ENCODE peak calls at places on chromosomes 7 and 10, in seven cellular contexts. One of them, this sample, is unnamed.

GRCh38 chr7:42183547-42183946 is 53.5 kb downstream of the GLI3 start:
- DNase-seq in thoracic aorta: no peak
- DNase-seq in tibial nerve: no peak
- DNase-seq in effector memory CD4-positive, alpha-beta T cell: no peak
- DNase-seq in right atrium auricular region: no peak
- DNase-seq in HCT116: no peak
- DNase-seq in lung: no peak
- DNase-seq in this sample: no peak

GRCh38 chr7:1136841-1137516 is 23.0 kb downstream of the ZFAND2A start:
- DNase-seq in thoracic aorta: no peak
- DNase-seq in tibial nerve: no peak
- DNase-seq in effector memory CD4-positive, alpha-beta T cell: no peak
- DNase-seq in right atrium auricular region: no peak
- DNase-seq in HCT116: no peak
- DNase-seq in lung: no peak
- DNase-seq in this sample: no peak

GRCh38 chr7:38310601-38311057 is 37.2 kb upstream of the TARP start:
- DNase-seq in thoracic aorta: no peak
- DNase-seq in tibial nerve: peak; percentile 50
- DNase-seq in effector memory CD4-positive, alpha-beta T cell: no peak
- DNase-seq in right atrium auricular region: peak; percentile 62
- DNase-seq in HCT116: no peak
- DNase-seq in lung: no peak
- DNase-seq in this sample: no peak

GRCh38 chr10:926075-926698 is 5.3 kb downstream of the LARP4B start:
- DNase-seq in thoracic aorta: no peak
- DNase-seq in tibial nerve: no peak
- DNase-seq in effector memory CD4-positive, alpha-beta T cell: no peak
- DNase-seq in right atrium auricular region: no peak
- DNase-seq in HCT116: no peak
- DNase-seq in lung: peak; percentile 62
- DNase-seq in this sample: no peak

GRCh38 chr7:47375590-47375989 is 206.3 kb downstream of the TNS3 start:
- DNase-seq in thoracic aorta: no peak
- DNase-seq in tibial nerve: no peak
- DNase-seq in effector memory CD4-positive, alpha-beta T cell: no peak
- DNase-seq in right atrium auricular region: no peak
- DNase-seq in HCT116: no peak
- DNase-seq in lung: no peak
- DNase-seq in this sample: no peak

GRCh38 chr7:55277916-55278315 is 87.2 kb upstream of the LANCL2 start:
- DNase-seq in thoracic aorta: no peak
- DNase-seq in tibial nerve: no peak
- DNase-seq in effector memory CD4-positive, alpha-beta T cell: no peak
- DNase-seq in right atrium auricular region: no peak
- DNase-seq in HCT116: no peak
- DNase-seq in lung: no peak
- DNase-seq in this sample: no peak

GRCh38 chr10:46541735-46542566 is 14.5 kb downstream of the GPRIN2 start:
- DNase-seq in thoracic aorta: no peak
- DNase-seq in tibial nerve: no peak
- DNase-seq in effector memory CD4-positive, alpha-beta T cell: no peak
- DNase-seq in right atrium auricular region: no peak
- DNase-seq in HCT116: no peak
- DNase-seq in lung: no peak
- DNase-seq in this sample: no peak

GRCh38 chr7:116988363-116988989 is 35.2 kb downstream of the ST7 start:
- DNase-seq in thoracic aorta: no peak
- DNase-seq in tibial nerve: no peak
- DNase-seq in effector memory CD4-positive, alpha-beta T cell: no peak
- DNase-seq in right atrium auricular region: no peak
- DNase-seq in HCT116: no peak
- DNase-seq in lung: no peak
- DNase-seq in this sample: no peak

GRCh38 chr7:33933611-33934281 is 28.4 kb downstream of the BMPER start:
- DNase-seq in thoracic aorta: no peak
- DNase-seq in tibial nerve: no peak
- DNase-seq in effector memory CD4-positive, alpha-beta T cell: no peak
- DNase-seq in right atrium auricular region: no peak
- DNase-seq in HCT116: no peak
- DNase-seq in lung: no peak
- DNase-seq in this sample: peak; percentile 52

GRCh38 chr10:121675344-121675743 is 77.1 kb upstream of the FGFR2 start:
- DNase-seq in thoracic aorta: no peak
- DNase-seq in tibial nerve: no peak
- DNase-seq in effector memory CD4-positive, alpha-beta T cell: no peak
- DNase-seq in right atrium auricular region: no peak
- DNase-seq in HCT116: no peak
- DNase-seq in lung: no peak
- DNase-seq in this sample: no peak

GRCh38 chr7:102061981-102062390 is 224.7 kb upstream of the SH2B2 start:
- DNase-seq in thoracic aorta: no peak
- DNase-seq in tibial nerve: no peak
- DNase-seq in effector memory CD4-positive, alpha-beta T cell: no peak
- DNase-seq in right atrium auricular region: peak; percentile 64
- DNase-seq in HCT116: no peak
- DNase-seq in lung: peak; percentile 34
- DNase-seq in this sample: no peak

GRCh38 chr10:329361-330099 is 194.3 kb downstream of the ZMYND11 start:
- DNase-seq in thoracic aorta: peak; percentile 85
- DNase-seq in tibial nerve: peak; percentile 89
- DNase-seq in effector memory CD4-positive, alpha-beta T cell: no peak
- DNase-seq in right atrium auricular region: peak; percentile 91
- DNase-seq in HCT116: peak; percentile 79
- DNase-seq in lung: peak; percentile 81
- DNase-seq in this sample: peak; percentile 61

GRCh38 chr7:46004965-46005364 is 83.9 kb upstream of the IGFBP3 start:
- DNase-seq in thoracic aorta: no peak
- DNase-seq in tibial nerve: no peak
- DNase-seq in effector memory CD4-positive, alpha-beta T cell: no peak
- DNase-seq in right atrium auricular region: no peak
- DNase-seq in HCT116: no peak
- DNase-seq in lung: no peak
- DNase-seq in this sample: no peak

GRCh38 chr7:150351587-150352194 is 10.3 kb upstream of the RARRES2 start:
- DNase-seq in thoracic aorta: no peak
- DNase-seq in tibial nerve: no peak
- DNase-seq in effector memory CD4-positive, alpha-beta T cell: no peak
- DNase-seq in right atrium auricular region: no peak
- DNase-seq in HCT116: no peak
- DNase-seq in lung: no peak
- DNase-seq in this sample: no peak

GRCh38 chr7:117012284-117013174 is 59.2 kb downstream of the ST7 start:
- DNase-seq in thoracic aorta: no peak
- DNase-seq in tibial nerve: no peak
- DNase-seq in effector memory CD4-positive, alpha-beta T cell: no peak
- DNase-seq in right atrium auricular region: no peak
- DNase-seq in HCT116: peak; percentile 16
- DNase-seq in lung: no peak
- DNase-seq in this sample: no peak

GRCh38 chr7:33654641-33655040 is 250.7 kb upstream of the BMPER start:
- DNase-seq in thoracic aorta: no peak
- DNase-seq in tibial nerve: no peak
- DNase-seq in effector memory CD4-positive, alpha-beta T cell: no peak
- DNase-seq in right atrium auricular region: no peak
- DNase-seq in HCT116: no peak
- DNase-seq in lung: no peak
- DNase-seq in this sample: no peak

DNA sequence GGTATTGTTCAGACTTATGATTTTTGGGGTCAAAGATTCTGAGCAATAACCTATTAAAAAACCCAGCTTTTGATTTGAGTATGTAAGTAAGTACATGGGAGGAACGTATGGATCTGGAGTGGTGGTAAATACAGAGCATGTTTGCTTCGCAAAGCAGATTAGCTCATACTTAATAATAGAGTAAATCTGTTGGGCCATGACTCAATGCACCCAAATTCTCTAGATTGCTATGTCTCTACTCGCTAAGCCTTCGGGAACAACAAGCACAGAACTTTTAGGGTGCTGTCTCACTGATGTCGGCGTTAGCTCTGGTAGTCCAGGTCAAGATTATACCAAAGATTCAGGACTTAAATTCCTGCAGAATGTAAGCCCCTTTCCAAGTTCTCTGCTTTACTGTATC is 801 bp upstream of the MINPP1 start:
- DNase-seq in thoracic aorta: no peak
- DNase-seq in tibial nerve: no peak
- DNase-seq in effector memory CD4-positive, alpha-beta T cell: no peak
- DNase-seq in right atrium auricular region: no peak
- DNase-seq in HCT116: no peak
- DNase-seq in lung: no peak
- DNase-seq in this sample: no peak
- H3K4me3 ChIP-seq in thoracic aorta: peak overlapping the region; percentile 99
- H3K4me3 ChIP-seq in tibial nerve: peak overlapping the region; percentile 92
- H3K4me3 ChIP-seq in effector memory CD4-positive, alpha-beta T cell: peak overlapping the region; percentile 95
- H3K4me3 ChIP-seq in right atrium auricular region: peak overlapping the region; percentile 96
- H3K4me3 ChIP-seq in HCT116: peak overlapping the region; percentile 93
- H3K4me3 ChIP-seq in lung: no peak overlapping the region
- H3K4me3 ChIP-seq in this sample: peak overlapping the region; percentile 87

GRCh38 chr10:62056219-62056618 is 154.7 kb downstream of the ARID5B start:
- DNase-seq in thoracic aorta: no peak
- DNase-seq in tibial nerve: no peak
- DNase-seq in effector memory CD4-positive, alpha-beta T cell: no peak
- DNase-seq in right atrium auricular region: no peak
- DNase-seq in HCT116: no peak
- DNase-seq in lung: no peak
- DNase-seq in this sample: no peak

GRCh38 chr10:62054408-62054807 is 152.9 kb downstream of the ARID5B start:
- DNase-seq in thoracic aorta: no peak
- DNase-seq in tibial nerve: no peak
- DNase-seq in effector memory CD4-positive, alpha-beta T cell: no peak
- DNase-seq in right atrium auricular region: no peak
- DNase-seq in HCT116: no peak
- DNase-seq in lung: no peak
- DNase-seq in this sample: no peak

GRCh38 chr10:62052276-62052675 is 150.8 kb downstream of the ARID5B start:
- DNase-seq in thoracic aorta: no peak
- DNase-seq in tibial nerve: no peak
- DNase-seq in effector memory CD4-positive, alpha-beta T cell: no peak
- DNase-seq in right atrium auricular region: no peak
- DNase-seq in HCT116: no peak
- DNase-seq in lung: no peak
- DNase-seq in this sample: no peak

GRCh38 chr10:62054825-62055224 is 153.3 kb downstream of the ARID5B start:
- DNase-seq in thoracic aorta: no peak
- DNase-seq in tibial nerve: no peak
- DNase-seq in effector memory CD4-positive, alpha-beta T cell: no peak
- DNase-seq in right atrium auricular region: no peak
- DNase-seq in HCT116: no peak
- DNase-seq in lung: no peak
- DNase-seq in this sample: no peak

GRCh38 chr10:62053860-62054259 is 152.4 kb downstream of the ARID5B start:
- DNase-seq in thoracic aorta: no peak
- DNase-seq in tibial nerve: no peak
- DNase-seq in effector memory CD4-positive, alpha-beta T cell: no peak
- DNase-seq in right atrium auricular region: no peak
- DNase-seq in HCT116: no peak
- DNase-seq in lung: no peak
- DNase-seq in this sample: no peak
- H3K4me1 ChIP-seq in thoracic aorta: peaks cover 61% of the 10 kb centered on the region
- H3K4me1 ChIP-seq in tibial nerve: peaks cover 57% of the 10 kb centered on the region
- H3K4me1 ChIP-seq in effector memory CD4-positive, alpha-beta T cell: peaks cover 41% of the 10 kb centered on the region
- H3K4me1 ChIP-seq in right atrium auricular region: no peaks in the 10 kb centered on the region
- H3K4me1 ChIP-seq in HCT116: peaks cover 16% of the 10 kb centered on the region
- H3K4me1 ChIP-seq in lung: peaks cover 59% of the 10 kb centered on the region
- H3K4me1 ChIP-seq in this sample: peaks cover 25% of the 10 kb centered on the region

GRCh38 chr7:99040104-99040958 is 103.6 kb downstream of the SMURF1 start:
- DNase-seq in thoracic aorta: peak; percentile 43
- DNase-seq in tibial nerve: peak; percentile 83
- DNase-seq in effector memory CD4-positive, alpha-beta T cell: peak; percentile 22
- DNase-seq in right atrium auricular region: peak; percentile 91
- DNase-seq in HCT116: peak; percentile 68
- DNase-seq in lung: peak; percentile 79
- DNase-seq in this sample: peak; percentile 54

GRCh38 chr7:99041526-99041925 is 102.4 kb downstream of the SMURF1 start:
- DNase-seq in thoracic aorta: no peak
- DNase-seq in tibial nerve: no peak
- DNase-seq in effector memory CD4-positive, alpha-beta T cell: no peak
- DNase-seq in right atrium auricular region: no peak
- DNase-seq in HCT116: no peak
- DNase-seq in lung: peak; percentile 6
- DNase-seq in this sample: no peak

GRCh38 chr7:99037327-99037940 is 106.5 kb downstream of the SMURF1 start:
- DNase-seq in thoracic aorta: no peak
- DNase-seq in tibial nerve: no peak
- DNase-seq in effector memory CD4-positive, alpha-beta T cell: no peak
- DNase-seq in right atrium auricular region: no peak
- DNase-seq in HCT116: no peak
- DNase-seq in lung: no peak
- DNase-seq in this sample: no peak

GRCh38 chr7:99038086-99038855 is 105.6 kb downstream of the SMURF1 start:
- DNase-seq in thoracic aorta: no peak
- DNase-seq in tibial nerve: no peak
- DNase-seq in effector memory CD4-positive, alpha-beta T cell: no peak
- DNase-seq in right atrium auricular region: no peak
- DNase-seq in HCT116: no peak
- DNase-seq in lung: no peak
- DNase-seq in this sample: no peak

DNA sequence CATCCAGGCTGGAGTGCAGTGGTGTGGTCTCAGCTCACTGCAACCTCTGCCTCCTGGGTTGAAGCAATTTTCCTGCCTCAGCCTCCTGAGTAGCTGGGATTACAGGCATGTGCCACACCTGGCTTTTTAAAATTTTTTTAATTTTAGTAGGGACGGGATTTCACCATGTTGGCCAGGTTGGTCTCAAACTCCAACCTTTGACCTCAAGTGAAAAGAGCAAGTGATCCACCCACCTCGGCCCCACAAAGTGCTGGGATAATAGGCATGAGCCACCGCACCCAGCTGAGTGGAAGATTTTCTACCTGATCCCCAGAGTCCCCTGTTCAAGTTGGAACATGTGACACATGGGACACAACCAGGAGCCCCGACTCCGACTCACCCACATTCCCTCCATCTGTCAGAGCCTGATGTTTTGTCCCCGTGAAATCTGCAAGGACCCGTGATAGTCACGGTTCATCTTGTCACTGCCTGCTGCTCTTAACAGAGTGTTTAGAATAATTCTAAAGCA is 104.5 kb downstream of the SMURF1 start:
- DNase-seq in thoracic aorta: no peak
- DNase-seq in tibial nerve: no peak
- DNase-seq in effector memory CD4-positive, alpha-beta T cell: no peak
- DNase-seq in right atrium auricular region: no peak
- DNase-seq in HCT116: no peak
- DNase-seq in lung: no peak
- DNase-seq in this sample: no peak
- H3K36me3 ChIP-seq in thoracic aorta: peaks cover 43% of the 10 kb centered on the region
- H3K36me3 ChIP-seq in tibial nerve: peaks cover 85% of the 10 kb centered on the region
- H3K36me3 ChIP-seq in effector memory CD4-positive, alpha-beta T cell: peaks cover 84% of the 10 kb centered on the region
- H3K36me3 ChIP-seq in right atrium auricular region: peaks cover 85% of the 10 kb centered on the region
- H3K36me3 ChIP-seq in HCT116: peaks cover 51% of the 10 kb centered on the region
- H3K36me3 ChIP-seq in lung: peaks cover 64% of the 10 kb centered on the region
- H3K36me3 ChIP-seq in this sample: peaks cover 53% of the 10 kb centered on the region

DNA sequence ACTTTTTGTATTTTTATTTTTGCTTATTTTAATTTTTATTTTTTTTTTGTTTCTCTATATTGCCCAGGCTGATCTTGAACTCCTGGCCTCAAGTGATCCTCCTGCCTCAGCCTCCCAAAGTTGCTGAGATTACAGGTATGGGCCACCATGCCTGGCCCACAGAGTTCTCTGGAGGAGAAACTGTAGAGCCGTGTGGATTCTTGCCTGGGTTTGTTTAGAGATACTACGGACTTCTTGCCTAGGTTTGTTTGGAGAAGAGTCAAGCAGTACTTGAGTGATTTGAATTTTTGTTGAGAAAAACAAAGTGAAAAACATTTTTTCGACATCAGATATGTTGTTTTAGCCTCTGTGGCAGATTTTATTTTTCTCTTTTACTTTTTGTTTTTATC is 99.0 kb downstream of the CAMK1D start:
- DNase-seq in thoracic aorta: no peak
- DNase-seq in tibial nerve: no peak
- DNase-seq in effector memory CD4-positive, alpha-beta T cell: no peak
- DNase-seq in right atrium auricular region: no peak
- DNase-seq in HCT116: no peak
- DNase-seq in lung: no peak
- DNase-seq in this sample: no peak
- H3K4me3 ChIP-seq in thoracic aorta: peak overlapping the region; percentile 48
- H3K4me3 ChIP-seq in tibial nerve: no peak overlapping the region
- H3K4me3 ChIP-seq in effector memory CD4-positive, alpha-beta T cell: no peak overlapping the region
- H3K4me3 ChIP-seq in right atrium auricular region: no peak overlapping the region
- H3K4me3 ChIP-seq in HCT116: peak overlapping the region; percentile 34
- H3K4me3 ChIP-seq in lung: no peak overlapping the region
- H3K4me3 ChIP-seq in this sample: no peak overlapping the region

This sample was measured in keratinocyte.